ENCODE peak calls at places on chromosomes 13 and 19, in ten cellular contexts. One of them, this sample, is unnamed.

GRCh38 chr19:17376935-17377600 is at the start of gene PLVAP:
- DNase-seq in mammary epithelial cell: no peak
- DNase-seq in iris pigment epithelial cell: no peak
- DNase-seq in A673: no peak
- DNase-seq in stimulated activated CD4-positive, alpha-beta T cell treated with anti-CD3 and anti-CD28 coated beads, Interleukin-12 subunit alpha, Interleukin-12 subunit beta, amount 100 ng/mL, for 4 hours: no peak
- DNase-seq in HuH-7: no peak
- DNase-seq in body of pancreas: peak; percentile 19
- DNase-seq in cardiac septum: no peak
- DNase-seq in anterior cingulate cortex: no peak
- DNase-seq in B cell: no peak
- DNase-seq in this sample: no peak

GRCh38 chr19:15124572-15125231 is 17.5 kb downstream of the SYDE1 start:
- DNase-seq in cardiac septum: no peak
- DNase-seq in stimulated activated CD4-positive, alpha-beta T cell treated with anti-CD3 and anti-CD28 coated beads, Interleukin-12 subunit alpha, Interleukin-12 subunit beta, amount 100 ng/mL, for 4 hours: no peak
- DNase-seq in iris pigment epithelial cell: no peak
- DNase-seq in anterior cingulate cortex: peak; percentile 45
- DNase-seq in body of pancreas: peak; percentile 38
- DNase-seq in A673: no peak
- DNase-seq in HuH-7: no peak
- DNase-seq in B cell: peak; percentile 29
- DNase-seq in mammary epithelial cell: peak; percentile 34
- DNase-seq in this sample: peak; percentile 40

GRCh38 chr19:52099497-52100138 is 4.1 kb upstream of the ZNF841 start:
- DNase-seq in anterior cingulate cortex: no peak
- DNase-seq in B cell: no peak
- DNase-seq in cardiac septum: no peak
- DNase-seq in HuH-7: no peak
- DNase-seq in iris pigment epithelial cell: peak; percentile 44
- DNase-seq in mammary epithelial cell: peak; percentile 44
- DNase-seq in body of pancreas: no peak
- DNase-seq in stimulated activated CD4-positive, alpha-beta T cell treated with anti-CD3 and anti-CD28 coated beads, Interleukin-12 subunit alpha, Interleukin-12 subunit beta, amount 100 ng/mL, for 4 hours: no peak
- DNase-seq in A673: no peak
- DNase-seq in this sample: no peak

GRCh38 chr13:30998548-30999140 is 66.2 kb downstream of the TEX26 start:
- DNase-seq in iris pigment epithelial cell: peak; percentile 49
- DNase-seq in B cell: no peak
- DNase-seq in body of pancreas: no peak
- DNase-seq in A673: no peak
- DNase-seq in HuH-7: no peak
- DNase-seq in stimulated activated CD4-positive, alpha-beta T cell treated with anti-CD3 and anti-CD28 coated beads, Interleukin-12 subunit alpha, Interleukin-12 subunit beta, amount 100 ng/mL, for 4 hours: no peak
- DNase-seq in mammary epithelial cell: peak; percentile 21
- DNase-seq in anterior cingulate cortex: no peak
- DNase-seq in cardiac septum: no peak
- DNase-seq in this sample: no peak

GRCh38 chr13:78147905-78148304 is 229.3 kb upstream of the EDNRB start:
- DNase-seq in B cell: no peak
- DNase-seq in iris pigment epithelial cell: peak; percentile 65
- DNase-seq in A673: no peak
- DNase-seq in stimulated activated CD4-positive, alpha-beta T cell treated with anti-CD3 and anti-CD28 coated beads, Interleukin-12 subunit alpha, Interleukin-12 subunit beta, amount 100 ng/mL, for 4 hours: no peak
- DNase-seq in cardiac septum: no peak
- DNase-seq in mammary epithelial cell: peak; percentile 29
- DNase-seq in anterior cingulate cortex: no peak
- DNase-seq in body of pancreas: no peak
- DNase-seq in HuH-7: no peak
- DNase-seq in this sample: no peak

GRCh38 chr19:38213911-38214625 is 10.0 kb downstream of the DPF1 start:
- DNase-seq in B cell: no peak
- DNase-seq in iris pigment epithelial cell: peak; percentile 42
- DNase-seq in anterior cingulate cortex: no peak
- DNase-seq in A673: no peak
- DNase-seq in body of pancreas: no peak
- DNase-seq in stimulated activated CD4-positive, alpha-beta T cell treated with anti-CD3 and anti-CD28 coated beads, Interleukin-12 subunit alpha, Interleukin-12 subunit beta, amount 100 ng/mL, for 4 hours: peak; percentile 33
- DNase-seq in mammary epithelial cell: peak; percentile 87
- DNase-seq in cardiac septum: no peak
- DNase-seq in HuH-7: no peak
- DNase-seq in this sample: peak; percentile 64

GRCh38 chr19:45824531-45825262 is 9.6 kb upstream of the RSPH6A start:
- DNase-seq in stimulated activated CD4-positive, alpha-beta T cell treated with anti-CD3 and anti-CD28 coated beads, Interleukin-12 subunit alpha, Interleukin-12 subunit beta, amount 100 ng/mL, for 4 hours: no peak
- DNase-seq in mammary epithelial cell: no peak
- DNase-seq in body of pancreas: no peak
- DNase-seq in HuH-7: no peak
- DNase-seq in B cell: no peak
- DNase-seq in cardiac septum: no peak
- DNase-seq in A673: no peak
- DNase-seq in anterior cingulate cortex: no peak
- DNase-seq in iris pigment epithelial cell: no peak
- DNase-seq in this sample: no peak

GRCh38 chr13:58950911-58951310 is 1212.8 kb downstream of the DIAPH3 start:
- DNase-seq in B cell: no peak
- DNase-seq in anterior cingulate cortex: no peak
- DNase-seq in iris pigment epithelial cell: no peak
- DNase-seq in stimulated activated CD4-positive, alpha-beta T cell treated with anti-CD3 and anti-CD28 coated beads, Interleukin-12 subunit alpha, Interleukin-12 subunit beta, amount 100 ng/mL, for 4 hours: no peak
- DNase-seq in HuH-7: no peak
- DNase-seq in body of pancreas: no peak
- DNase-seq in A673: no peak
- DNase-seq in cardiac septum: no peak
- DNase-seq in mammary epithelial cell: no peak
- DNase-seq in this sample: no peak

GRCh38 chr13:111399776-111400505 is 79.5 kb downstream of the TEX29 start:
- DNase-seq in anterior cingulate cortex: no peak
- DNase-seq in cardiac septum: peak; percentile 67
- DNase-seq in A673: no peak
- DNase-seq in body of pancreas: no peak
- DNase-seq in stimulated activated CD4-positive, alpha-beta T cell treated with anti-CD3 and anti-CD28 coated beads, Interleukin-12 subunit alpha, Interleukin-12 subunit beta, amount 100 ng/mL, for 4 hours: no peak
- DNase-seq in iris pigment epithelial cell: no peak
- DNase-seq in mammary epithelial cell: no peak
- DNase-seq in HuH-7: no peak
- DNase-seq in B cell: no peak
- DNase-seq in this sample: no peak

GRCh38 chr13:40220299-40220935 is 446.0 kb downstream of the FOXO1 start:
- DNase-seq in iris pigment epithelial cell: peak; percentile 93
- DNase-seq in mammary epithelial cell: no peak
- DNase-seq in B cell: no peak
- DNase-seq in stimulated activated CD4-positive, alpha-beta T cell treated with anti-CD3 and anti-CD28 coated beads, Interleukin-12 subunit alpha, Interleukin-12 subunit beta, amount 100 ng/mL, for 4 hours: no peak
- DNase-seq in anterior cingulate cortex: no peak
- DNase-seq in A673: no peak
- DNase-seq in cardiac septum: no peak
- DNase-seq in body of pancreas: no peak
- DNase-seq in HuH-7: no peak
- DNase-seq in this sample: no peak

GRCh38 chr19:5805465-5806132 is 732 bp downstream of the NRTN start:
- DNase-seq in body of pancreas: peak; percentile 92
- DNase-seq in cardiac septum: no peak
- DNase-seq in anterior cingulate cortex: no peak
- DNase-seq in mammary epithelial cell: peak; percentile 21
- DNase-seq in iris pigment epithelial cell: peak; percentile 36
- DNase-seq in B cell: peak; percentile 70
- DNase-seq in A673: peak; percentile 85
- DNase-seq in stimulated activated CD4-positive, alpha-beta T cell treated with anti-CD3 and anti-CD28 coated beads, Interleukin-12 subunit alpha, Interleukin-12 subunit beta, amount 100 ng/mL, for 4 hours: peak; percentile 61
- DNase-seq in HuH-7: peak; percentile 87
- DNase-seq in this sample: peak; percentile 62

GRCh38 chr19:43673702-43674629 is 4.0 kb upstream of the PLAUR start:
- DNase-seq in A673: no peak
- DNase-seq in iris pigment epithelial cell: no peak
- DNase-seq in anterior cingulate cortex: no peak
- DNase-seq in body of pancreas: no peak
- DNase-seq in B cell: no peak
- DNase-seq in cardiac septum: no peak
- DNase-seq in mammary epithelial cell: no peak
- DNase-seq in HuH-7: no peak
- DNase-seq in stimulated activated CD4-positive, alpha-beta T cell treated with anti-CD3 and anti-CD28 coated beads, Interleukin-12 subunit alpha, Interleukin-12 subunit beta, amount 100 ng/mL, for 4 hours: no peak
- DNase-seq in this sample: no peak

GRCh38 chr19:16736709-16737108 is 17.1 kb downstream of the NWD1 start:
- DNase-seq in HuH-7: no peak
- DNase-seq in cardiac septum: no peak
- DNase-seq in iris pigment epithelial cell: no peak
- DNase-seq in B cell: no peak
- DNase-seq in anterior cingulate cortex: no peak
- DNase-seq in A673: peak; percentile 46
- DNase-seq in body of pancreas: no peak
- DNase-seq in mammary epithelial cell: no peak
- DNase-seq in stimulated activated CD4-positive, alpha-beta T cell treated with anti-CD3 and anti-CD28 coated beads, Interleukin-12 subunit alpha, Interleukin-12 subunit beta, amount 100 ng/mL, for 4 hours: no peak
- DNase-seq in this sample: no peak

GRCh38 chr13:113857531-113858195 is 6.2 kb downstream of the GAS6 start:
- DNase-seq in anterior cingulate cortex: no peak
- DNase-seq in stimulated activated CD4-positive, alpha-beta T cell treated with anti-CD3 and anti-CD28 coated beads, Interleukin-12 subunit alpha, Interleukin-12 subunit beta, amount 100 ng/mL, for 4 hours: no peak
- DNase-seq in B cell: no peak
- DNase-seq in A673: no peak
- DNase-seq in HuH-7: no peak
- DNase-seq in body of pancreas: no peak
- DNase-seq in cardiac septum: peak; percentile 61
- DNase-seq in mammary epithelial cell: no peak
- DNase-seq in iris pigment epithelial cell: no peak
- DNase-seq in this sample: peak; percentile 11

GRCh38 chr13:112731667-112732616 is 42.1 kb downstream of the ATP11A start:
- DNase-seq in B cell: no peak
- DNase-seq in stimulated activated CD4-positive, alpha-beta T cell treated with anti-CD3 and anti-CD28 coated beads, Interleukin-12 subunit alpha, Interleukin-12 subunit beta, amount 100 ng/mL, for 4 hours: no peak
- DNase-seq in A673: no peak
- DNase-seq in HuH-7: no peak
- DNase-seq in cardiac septum: no peak
- DNase-seq in iris pigment epithelial cell: no peak
- DNase-seq in body of pancreas: no peak
- DNase-seq in anterior cingulate cortex: no peak
- DNase-seq in mammary epithelial cell: no peak
- DNase-seq in this sample: no peak

GRCh38 chr13:90713436-90714133 is 633.9 kb upstream of the MIR17HG start:
- DNase-seq in body of pancreas: no peak
- DNase-seq in anterior cingulate cortex: no peak
- DNase-seq in HuH-7: no peak
- DNase-seq in B cell: no peak
- DNase-seq in cardiac septum: no peak
- DNase-seq in iris pigment epithelial cell: no peak
- DNase-seq in stimulated activated CD4-positive, alpha-beta T cell treated with anti-CD3 and anti-CD28 coated beads, Interleukin-12 subunit alpha, Interleukin-12 subunit beta, amount 100 ng/mL, for 4 hours: no peak
- DNase-seq in A673: no peak
- DNase-seq in mammary epithelial cell: no peak
- DNase-seq in this sample: no peak

GRCh38 chr19:34274827-34275625 is 20.7 kb downstream of the GARRE1 start:
- DNase-seq in iris pigment epithelial cell: peak; percentile 91
- DNase-seq in HuH-7: no peak
- DNase-seq in stimulated activated CD4-positive, alpha-beta T cell treated with anti-CD3 and anti-CD28 coated beads, Interleukin-12 subunit alpha, Interleukin-12 subunit beta, amount 100 ng/mL, for 4 hours: no peak
- DNase-seq in A673: peak; percentile 86
- DNase-seq in cardiac septum: no peak
- DNase-seq in B cell: no peak
- DNase-seq in anterior cingulate cortex: no peak
- DNase-seq in body of pancreas: no peak
- DNase-seq in mammary epithelial cell: peak; percentile 59
- DNase-seq in this sample: no peak

GRCh38 chr13:22800726-22801401 is 379.9 kb upstream of the SGCG start:
- DNase-seq in cardiac septum: no peak
- DNase-seq in iris pigment epithelial cell: no peak
- DNase-seq in mammary epithelial cell: no peak
- DNase-seq in stimulated activated CD4-positive, alpha-beta T cell treated with anti-CD3 and anti-CD28 coated beads, Interleukin-12 subunit alpha, Interleukin-12 subunit beta, amount 100 ng/mL, for 4 hours: no peak
- DNase-seq in body of pancreas: no peak
- DNase-seq in B cell: no peak
- DNase-seq in HuH-7: no peak
- DNase-seq in A673: no peak
- DNase-seq in anterior cingulate cortex: no peak
- DNase-seq in this sample: no peak

GRCh38 chr19:52397310-52398090 is at the start of gene ZNF528:
- DNase-seq in B cell: peak; percentile 94
- DNase-seq in stimulated activated CD4-positive, alpha-beta T cell treated with anti-CD3 and anti-CD28 coated beads, Interleukin-12 subunit alpha, Interleukin-12 subunit beta, amount 100 ng/mL, for 4 hours: peak; percentile 96
- DNase-seq in iris pigment epithelial cell: peak; percentile 93
- DNase-seq in anterior cingulate cortex: peak; percentile 88
- DNase-seq in A673: peak; percentile 83
- DNase-seq in cardiac septum: peak; percentile 98
- DNase-seq in mammary epithelial cell: peak; percentile 91
- DNase-seq in body of pancreas: peak; percentile 95
- DNase-seq in HuH-7: peak; percentile 78
- DNase-seq in this sample: peak; percentile 95

GRCh38 chr13:114108141-114108761 is 24.2 kb downstream of the RASA3 start:
- DNase-seq in HuH-7: no peak
- DNase-seq in anterior cingulate cortex: no peak
- DNase-seq in cardiac septum: peak; percentile 54
- DNase-seq in stimulated activated CD4-positive, alpha-beta T cell treated with anti-CD3 and anti-CD28 coated beads, Interleukin-12 subunit alpha, Interleukin-12 subunit beta, amount 100 ng/mL, for 4 hours: no peak
- DNase-seq in mammary epithelial cell: no peak
- DNase-seq in body of pancreas: no peak
- DNase-seq in A673: no peak
- DNase-seq in B cell: no peak
- DNase-seq in iris pigment epithelial cell: no peak
- DNase-seq in this sample: peak; percentile 23

GRCh38 chr13:112444001-112444311 is 67.8 kb downstream of the SPACA7 start:
- DNase-seq in iris pigment epithelial cell: peak; percentile 52
- DNase-seq in anterior cingulate cortex: peak; percentile 41
- DNase-seq in B cell: peak; percentile 12
- DNase-seq in body of pancreas: peak; percentile 79
- DNase-seq in cardiac septum: peak; percentile 70
- DNase-seq in mammary epithelial cell: peak; percentile 27
- DNase-seq in stimulated activated CD4-positive, alpha-beta T cell treated with anti-CD3 and anti-CD28 coated beads, Interleukin-12 subunit alpha, Interleukin-12 subunit beta, amount 100 ng/mL, for 4 hours: peak; percentile 25
- DNase-seq in HuH-7: peak; percentile 85
- DNase-seq in A673: peak; percentile 73
- DNase-seq in this sample: peak; percentile 60

GRCh38 chr13:110244096-110244830 is 62.7 kb downstream of the COL4A1 start:
- DNase-seq in iris pigment epithelial cell: no peak
- DNase-seq in B cell: no peak
- DNase-seq in anterior cingulate cortex: no peak
- DNase-seq in HuH-7: no peak
- DNase-seq in mammary epithelial cell: no peak
- DNase-seq in stimulated activated CD4-positive, alpha-beta T cell treated with anti-CD3 and anti-CD28 coated beads, Interleukin-12 subunit alpha, Interleukin-12 subunit beta, amount 100 ng/mL, for 4 hours: no peak
- DNase-seq in body of pancreas: no peak
- DNase-seq in A673: no peak
- DNase-seq in cardiac septum: no peak
- DNase-seq in this sample: no peak

GRCh38 chr13:71312923-71313322 is 554.1 kb downstream of the DACH1 start:
- DNase-seq in anterior cingulate cortex: no peak
- DNase-seq in iris pigment epithelial cell: no peak
- DNase-seq in HuH-7: no peak
- DNase-seq in mammary epithelial cell: no peak
- DNase-seq in cardiac septum: no peak
- DNase-seq in B cell: no peak
- DNase-seq in body of pancreas: no peak
- DNase-seq in A673: no peak
- DNase-seq in stimulated activated CD4-positive, alpha-beta T cell treated with anti-CD3 and anti-CD28 coated beads, Interleukin-12 subunit alpha, Interleukin-12 subunit beta, amount 100 ng/mL, for 4 hours: no peak
- DNase-seq in this sample: no peak

GRCh38 chr19:32924200-32924599 is 47.6 kb downstream of the CEP89 start:
- DNase-seq in cardiac septum: no peak
- DNase-seq in mammary epithelial cell: no peak
- DNase-seq in B cell: no peak
- DNase-seq in body of pancreas: no peak
- DNase-seq in stimulated activated CD4-positive, alpha-beta T cell treated with anti-CD3 and anti-CD28 coated beads, Interleukin-12 subunit alpha, Interleukin-12 subunit beta, amount 100 ng/mL, for 4 hours: no peak
- DNase-seq in iris pigment epithelial cell: peak; percentile 29
- DNase-seq in HuH-7: no peak
- DNase-seq in A673: no peak
- DNase-seq in anterior cingulate cortex: peak; percentile 4
- DNase-seq in this sample: no peak

GRCh38 chr13:50410921-50411712 is 395.9 kb downstream of the KCNRG start:
- DNase-seq in mammary epithelial cell: peak; percentile 89
- DNase-seq in HuH-7: peak; percentile 18
- DNase-seq in cardiac septum: no peak
- DNase-seq in anterior cingulate cortex: no peak
- DNase-seq in body of pancreas: no peak
- DNase-seq in stimulated activated CD4-positive, alpha-beta T cell treated with anti-CD3 and anti-CD28 coated beads, Interleukin-12 subunit alpha, Interleukin-12 subunit beta, amount 100 ng/mL, for 4 hours: no peak
- DNase-seq in A673: peak; percentile 31
- DNase-seq in B cell: no peak
- DNase-seq in iris pigment epithelial cell: peak; percentile 84
- DNase-seq in this sample: no peak

GRCh38 chr13:32205426-32206096 is 109.6 kb downstream of the ZAR1L start:
- DNase-seq in A673: peak; percentile 26
- DNase-seq in iris pigment epithelial cell: peak; percentile 56
- DNase-seq in body of pancreas: no peak
- DNase-seq in anterior cingulate cortex: no peak
- DNase-seq in cardiac septum: no peak
- DNase-seq in B cell: no peak
- DNase-seq in HuH-7: no peak
- DNase-seq in stimulated activated CD4-positive, alpha-beta T cell treated with anti-CD3 and anti-CD28 coated beads, Interleukin-12 subunit alpha, Interleukin-12 subunit beta, amount 100 ng/mL, for 4 hours: no peak
- DNase-seq in mammary epithelial cell: no peak
- DNase-seq in this sample: no peak

GRCh38 chr19:14525729-14526128 is 3.7 kb upstream of the TECR start:
- DNase-seq in mammary epithelial cell: peak; percentile 100
- DNase-seq in stimulated activated CD4-positive, alpha-beta T cell treated with anti-CD3 and anti-CD28 coated beads, Interleukin-12 subunit alpha, Interleukin-12 subunit beta, amount 100 ng/mL, for 4 hours: no peak
- DNase-seq in B cell: no peak
- DNase-seq in HuH-7: no peak
- DNase-seq in cardiac septum: no peak
- DNase-seq in anterior cingulate cortex: no peak
- DNase-seq in A673: no peak
- DNase-seq in body of pancreas: no peak
- DNase-seq in iris pigment epithelial cell: no peak
- DNase-seq in this sample: no peak

GRCh38 chr19:48624791-48625723 is 5.8 kb downstream of the SPHK2 start:
- DNase-seq in HuH-7: no peak
- DNase-seq in anterior cingulate cortex: no peak
- DNase-seq in stimulated activated CD4-positive, alpha-beta T cell treated with anti-CD3 and anti-CD28 coated beads, Interleukin-12 subunit alpha, Interleukin-12 subunit beta, amount 100 ng/mL, for 4 hours: no peak
- DNase-seq in mammary epithelial cell: no peak
- DNase-seq in iris pigment epithelial cell: no peak
- DNase-seq in body of pancreas: no peak
- DNase-seq in A673: no peak
- DNase-seq in B cell: no peak
- DNase-seq in cardiac septum: no peak
- DNase-seq in this sample: no peak

This sample was measured in activated CD4-positive, CD25-positive, alpha-beta regulatory T cell treated with anti-CD3 and anti-CD28 coated beads, Interleukin-2, amount 50 U/mL, for 72 hours.